ENCODE peak calls at places on chromosomes 5 and 9, in four cellular contexts. One of them, this sample, is unnamed.

GRCh38 chr5:1405539-1406530 is 39.4 kb downstream of the SLC6A3 start:
- DNase-seq in head of caudate nucleus: no peak
- DNase-seq in stimulated activated naive B cell treated with anti-CD40 and anti-IgM and Interleukin-4, amounts not matched to agents 10 μg/mL and 1 μg/mL and 100 μg/mL, for 72 hours: no peak
- DNase-seq in stimulated activated CD4-positive, alpha-beta T cell treated with anti-CD3 and anti-CD28 coated beads, Interleukin-1b, Interleukin-23, amount 100 ng/mL, for 1 hour: no peak
- DNase-seq in this sample: no peak

GRCh38 chr5:143047091-143047490 is 276.9 kb downstream of the ARHGAP26 start:
- DNase-seq in head of caudate nucleus: no peak
- DNase-seq in stimulated activated CD4-positive, alpha-beta T cell treated with anti-CD3 and anti-CD28 coated beads, Interleukin-1b, Interleukin-23, amount 100 ng/mL, for 1 hour: no peak
- DNase-seq in stimulated activated naive B cell treated with anti-CD40 and anti-IgM and Interleukin-4, amounts not matched to agents 10 μg/mL and 1 μg/mL and 100 μg/mL, for 72 hours: no peak
- DNase-seq in this sample: no peak

GRCh38 chr9:22383720-22384119 is 62.9 kb upstream of the DMRTA1 start:
- DNase-seq in stimulated activated naive B cell treated with anti-CD40 and anti-IgM and Interleukin-4, amounts not matched to agents 10 μg/mL and 1 μg/mL and 100 μg/mL, for 72 hours: no peak
- DNase-seq in stimulated activated CD4-positive, alpha-beta T cell treated with anti-CD3 and anti-CD28 coated beads, Interleukin-1b, Interleukin-23, amount 100 ng/mL, for 1 hour: no peak
- DNase-seq in head of caudate nucleus: no peak
- DNase-seq in this sample: no peak

GRCh38 chr5:28603869-28604268 is 1565.5 kb upstream of the CDH9 start:
- DNase-seq in stimulated activated naive B cell treated with anti-CD40 and anti-IgM and Interleukin-4, amounts not matched to agents 10 μg/mL and 1 μg/mL and 100 μg/mL, for 72 hours: no peak
- DNase-seq in stimulated activated CD4-positive, alpha-beta T cell treated with anti-CD3 and anti-CD28 coated beads, Interleukin-1b, Interleukin-23, amount 100 ng/mL, for 1 hour: no peak
- DNase-seq in head of caudate nucleus: no peak
- DNase-seq in this sample: no peak

GRCh38 chr5:74660146-74660545 is 19.6 kb upstream of the ENC1 start:
- DNase-seq in head of caudate nucleus: no peak
- DNase-seq in stimulated activated CD4-positive, alpha-beta T cell treated with anti-CD3 and anti-CD28 coated beads, Interleukin-1b, Interleukin-23, amount 100 ng/mL, for 1 hour: no peak
- DNase-seq in stimulated activated naive B cell treated with anti-CD40 and anti-IgM and Interleukin-4, amounts not matched to agents 10 μg/mL and 1 μg/mL and 100 μg/mL, for 72 hours: no peak
- DNase-seq in this sample: no peak

GRCh38 chr5:45411971-45412612 is 284.1 kb downstream of the HCN1 start:
- DNase-seq in stimulated activated CD4-positive, alpha-beta T cell treated with anti-CD3 and anti-CD28 coated beads, Interleukin-1b, Interleukin-23, amount 100 ng/mL, for 1 hour: no peak
- DNase-seq in head of caudate nucleus: no peak
- DNase-seq in stimulated activated naive B cell treated with anti-CD40 and anti-IgM and Interleukin-4, amounts not matched to agents 10 μg/mL and 1 μg/mL and 100 μg/mL, for 72 hours: no peak
- DNase-seq in this sample: no peak

GRCh38 chr9:18343799-18344198 is 130.2 kb upstream of the ADAMTSL1 start:
- DNase-seq in stimulated activated CD4-positive, alpha-beta T cell treated with anti-CD3 and anti-CD28 coated beads, Interleukin-1b, Interleukin-23, amount 100 ng/mL, for 1 hour: no peak
- DNase-seq in stimulated activated naive B cell treated with anti-CD40 and anti-IgM and Interleukin-4, amounts not matched to agents 10 μg/mL and 1 μg/mL and 100 μg/mL, for 72 hours: no peak
- DNase-seq in head of caudate nucleus: no peak
- DNase-seq in this sample: no peak

GRCh38 chr5:116229131-116229530 is 144.3 kb downstream of the COMMD10 start:
- DNase-seq in stimulated activated naive B cell treated with anti-CD40 and anti-IgM and Interleukin-4, amounts not matched to agents 10 μg/mL and 1 μg/mL and 100 μg/mL, for 72 hours: no peak
- DNase-seq in stimulated activated CD4-positive, alpha-beta T cell treated with anti-CD3 and anti-CD28 coated beads, Interleukin-1b, Interleukin-23, amount 100 ng/mL, for 1 hour: no peak
- DNase-seq in head of caudate nucleus: no peak
- DNase-seq in this sample: no peak

GRCh38 chr5:15241216-15241821 is 258.7 kb upstream of the FBXL7 start:
- DNase-seq in head of caudate nucleus: no peak
- DNase-seq in stimulated activated CD4-positive, alpha-beta T cell treated with anti-CD3 and anti-CD28 coated beads, Interleukin-1b, Interleukin-23, amount 100 ng/mL, for 1 hour: no peak
- DNase-seq in stimulated activated naive B cell treated with anti-CD40 and anti-IgM and Interleukin-4, amounts not matched to agents 10 μg/mL and 1 μg/mL and 100 μg/mL, for 72 hours: no peak
- DNase-seq in this sample: no peak

GRCh38 chr9:74570879-74571512 is 73.9 kb downstream of the RORB start:
- DNase-seq in stimulated activated naive B cell treated with anti-CD40 and anti-IgM and Interleukin-4, amounts not matched to agents 10 μg/mL and 1 μg/mL and 100 μg/mL, for 72 hours: no peak
- DNase-seq in head of caudate nucleus: peak
- DNase-seq in stimulated activated CD4-positive, alpha-beta T cell treated with anti-CD3 and anti-CD28 coated beads, Interleukin-1b, Interleukin-23, amount 100 ng/mL, for 1 hour: no peak
- DNase-seq in this sample: no peak

GRCh38 chr5:61638476-61638875 is 306.4 kb downstream of the ZSWIM6 start:
- DNase-seq in stimulated activated naive B cell treated with anti-CD40 and anti-IgM and Interleukin-4, amounts not matched to agents 10 μg/mL and 1 μg/mL and 100 μg/mL, for 72 hours: no peak
- DNase-seq in stimulated activated CD4-positive, alpha-beta T cell treated with anti-CD3 and anti-CD28 coated beads, Interleukin-1b, Interleukin-23, amount 100 ng/mL, for 1 hour: no peak
- DNase-seq in head of caudate nucleus: peak
- DNase-seq in this sample: no peak

GRCh38 chr5:36855141-36855495 is 21.5 kb upstream of the NIPBL start:
- DNase-seq in stimulated activated CD4-positive, alpha-beta T cell treated with anti-CD3 and anti-CD28 coated beads, Interleukin-1b, Interleukin-23, amount 100 ng/mL, for 1 hour: no peak
- DNase-seq in head of caudate nucleus: no peak
- DNase-seq in stimulated activated naive B cell treated with anti-CD40 and anti-IgM and Interleukin-4, amounts not matched to agents 10 μg/mL and 1 μg/mL and 100 μg/mL, for 72 hours: no peak
- DNase-seq in this sample: no peak

GRCh38 chr9:93299418-93300174 is 115.7 kb downstream of the WNK2 start:
- DNase-seq in head of caudate nucleus: no peak
- DNase-seq in stimulated activated naive B cell treated with anti-CD40 and anti-IgM and Interleukin-4, amounts not matched to agents 10 μg/mL and 1 μg/mL and 100 μg/mL, for 72 hours: no peak
- DNase-seq in stimulated activated CD4-positive, alpha-beta T cell treated with anti-CD3 and anti-CD28 coated beads, Interleukin-1b, Interleukin-23, amount 100 ng/mL, for 1 hour: no peak
- DNase-seq in this sample: peak

GRCh38 chr5:45696206-45696836 is at the start of gene HCN1:
- DNase-seq in head of caudate nucleus: peak
- DNase-seq in stimulated activated CD4-positive, alpha-beta T cell treated with anti-CD3 and anti-CD28 coated beads, Interleukin-1b, Interleukin-23, amount 100 ng/mL, for 1 hour: peak
- DNase-seq in stimulated activated naive B cell treated with anti-CD40 and anti-IgM and Interleukin-4, amounts not matched to agents 10 μg/mL and 1 μg/mL and 100 μg/mL, for 72 hours: peak
- DNase-seq in this sample: peak

GRCh38 chr5:108380531-108381021 is 1.3 kb downstream of the FBXL17 start:
- DNase-seq in head of caudate nucleus: peak
- DNase-seq in stimulated activated naive B cell treated with anti-CD40 and anti-IgM and Interleukin-4, amounts not matched to agents 10 μg/mL and 1 μg/mL and 100 μg/mL, for 72 hours: peak
- DNase-seq in stimulated activated CD4-positive, alpha-beta T cell treated with anti-CD3 and anti-CD28 coated beads, Interleukin-1b, Interleukin-23, amount 100 ng/mL, for 1 hour: peak
- DNase-seq in this sample: peak

GRCh38 chr5:17302590-17302989 is 85.2 kb downstream of the BASP1 start:
- DNase-seq in stimulated activated CD4-positive, alpha-beta T cell treated with anti-CD3 and anti-CD28 coated beads, Interleukin-1b, Interleukin-23, amount 100 ng/mL, for 1 hour: no peak
- DNase-seq in stimulated activated naive B cell treated with anti-CD40 and anti-IgM and Interleukin-4, amounts not matched to agents 10 μg/mL and 1 μg/mL and 100 μg/mL, for 72 hours: no peak
- DNase-seq in head of caudate nucleus: no peak
- DNase-seq in this sample: no peak

GRCh38 chr5:178249191-178249989 is 16.8 kb upstream of the PHYKPL start:
- DNase-seq in stimulated activated CD4-positive, alpha-beta T cell treated with anti-CD3 and anti-CD28 coated beads, Interleukin-1b, Interleukin-23, amount 100 ng/mL, for 1 hour: no peak
- DNase-seq in head of caudate nucleus: no peak
- DNase-seq in stimulated activated naive B cell treated with anti-CD40 and anti-IgM and Interleukin-4, amounts not matched to agents 10 μg/mL and 1 μg/mL and 100 μg/mL, for 72 hours: no peak
- DNase-seq in this sample: no peak

This sample was measured in body of pancreas.